ENCODE peak calls at places on chromosomes 16 and 17, in six cellular contexts. M is fibroblast of lung; B is mammary epithelial cell; G is CD8-positive, alpha-beta T cell; V is BJ; I is transverse colon. W is an unnamed sample.

GRCh38 chr16:67468731-67469130 is 12.2 kb downstream of the ATP6V0D1 start:
- DNase-seq in M (no peak), B (peak), G (no peak), V (no peak), I (no peak), W (no peak)

GRCh38 chr17:39166437-39167335 is 725 bp upstream of the ARL5C start:
- DNase-seq in M (no peak), B (no peak), G (no peak), V (no peak), I (no peak), W (no peak)

GRCh38 chr16:70430667-70431536 is 8.0 kb downstream of the ST3GAL2 start:
- DNase-seq in M (no peak), B (no peak), G (peak), V (no peak), I (peak), W (peak)

GRCh38 chr17:12457493-12457892 is 208.2 kb upstream of the MYOCD start:
- DNase-seq in M (no peak), B (no peak), G (no peak), V (peak), I (no peak), W (no peak)

GRCh38 chr16:12387311-12387710 is 410.8 kb downstream of the SNX29 start:
- DNase-seq in M (no peak), B (no peak), G (no peak), V (no peak), I (no peak), W (no peak)

GRCh38 chr17:64572682-64573154 is 65.9 kb downstream of the CEP95 start:
- DNase-seq in M (peak), B (no peak), G (no peak), V (peak), I (no peak), W (no peak)

GRCh38 chr17:61926831-61927210 is 961 bp downstream of the INTS2 start:
- DNase-seq in M (peak), B (no peak), G (no peak), V (no peak), I (no peak), W (no peak)

GRCh38 chr17:79838541-79839274 is 532 bp downstream of the CBX4 start:
- DNase-seq in M (peak), B (peak), G (peak), V (no peak), I (peak), W (peak)

GRCh38 chr16:64738321-64738960 is 383.4 kb downstream of the CDH11 start:
- DNase-seq in M (peak), B (no peak), G (no peak), V (peak), I (no peak), W (no peak)

GRCh38 chr16:16007743-16008111 is 58.3 kb downstream of the ABCC1 start:
- DNase-seq in M (no peak), B (no peak), G (no peak), V (no peak), I (peak), W (peak)
- H3K4me3 ChIP-seq in M (no peak), B (no peak), G (no peak), V (no peak), I (no peak), W (peak)

GRCh38 chr17:78418627-78419026 is 40.2 kb downstream of the PGS1 start:
- DNase-seq in M (no peak), B (no peak), G (no peak), V (no peak), I (no peak), W (no peak)

GRCh38 chr17:78416791-78417530 is 38.5 kb downstream of the PGS1 start:
- DNase-seq in M (peak), B (no peak), G (no peak), V (no peak), I (peak), W (no peak)

GRCh38 chr17:78416311-78416711 is 37.9 kb downstream of the PGS1 start:
- DNase-seq in M (no peak), B (no peak), G (no peak), V (no peak), I (peak), W (no peak)

GRCh38 chr17:78415821-78416301 is 37.4 kb downstream of the PGS1 start:
- DNase-seq in M (no peak), B (no peak), G (no peak), V (no peak), I (no peak), W (no peak)

DNA sequence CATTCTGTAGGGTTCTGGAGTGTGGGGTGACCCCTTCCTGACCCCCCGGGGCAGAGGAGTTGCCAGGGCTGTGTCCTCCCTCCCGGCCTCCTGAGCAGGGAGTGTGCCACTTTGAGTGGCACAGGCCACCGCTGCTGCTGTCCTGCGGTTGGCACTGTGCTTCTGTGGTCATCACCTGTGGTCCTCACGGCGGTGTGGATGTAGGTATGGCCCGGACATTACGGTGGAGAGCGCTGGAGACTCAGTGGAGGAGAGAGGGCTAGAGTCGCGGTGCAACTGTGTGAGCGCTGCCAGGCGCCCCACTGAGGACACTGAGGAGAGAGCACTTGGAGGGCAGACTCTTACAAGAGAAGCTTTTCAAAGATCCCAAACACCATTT is 39.1 kb downstream of the PGS1 start:
- DNase-seq in M (no peak), B (no peak), G (no peak), V (no peak), I (no peak), W (no peak)
- TF ChIP-seq CTCF in M (no peak), B (no peak), G (no peak), V (no peak), I (no peak), W (no peak)

DNA sequence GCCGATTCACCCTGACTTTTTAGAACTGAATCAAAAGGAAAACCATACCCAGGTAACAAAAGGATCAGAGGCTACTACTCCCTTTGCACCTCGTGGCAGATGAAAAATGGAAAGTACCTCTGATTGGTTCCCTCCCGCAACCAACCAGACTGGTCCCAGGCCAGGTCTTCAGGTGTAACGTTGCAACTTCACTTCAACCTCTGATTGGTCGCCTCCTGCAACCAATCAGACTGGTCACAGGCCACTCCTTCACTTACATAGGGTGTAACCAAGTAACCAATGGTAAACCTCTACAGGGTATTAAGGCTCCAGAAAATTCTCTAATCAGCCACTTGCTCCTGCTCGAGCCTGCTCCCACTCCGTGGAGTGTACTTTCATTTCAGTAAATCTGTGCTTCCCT is 89.4 kb downstream of the ADCY9 start:
- DNase-seq in M (no peak), B (no peak), G (no peak), V (no peak), I (no peak), W (no peak)
- H3K4me3 ChIP-seq in M (no peak), B (no peak), G (no peak), V (no peak), I (no peak), W (no peak)

GRCh38 chr17:44112284-44113280 is 10.9 kb downstream of the HDAC5 start:
- DNase-seq in M (no peak), B (no peak), G (no peak), V (no peak), I (no peak), W (no peak)
- TF ChIP-seq CTCF in M (no peak), B (no peak), G (no peak), V (no peak), I (no peak), W (no peak)

GRCh38 chr16:29862383-29862883 is 593 bp downstream of the CDIPT start:
- DNase-seq in M (no peak), B (peak), G (no peak), V (no peak), I (peak), W (no peak)

GRCh38 chr16:29862884-29863668 is at the start of gene CDIPT:
- DNase-seq in M (peak), B (peak), G (peak), V (peak), I (peak), W (peak)

GRCh38 chr16:29864205-29864604 is 1.2 kb upstream of the CDIPT start:
- DNase-seq in M (no peak), B (no peak), G (no peak), V (no peak), I (no peak), W (no peak)

GRCh38 chr16:29860218-29860617 is 2.8 kb downstream of the CDIPT start:
- DNase-seq in M (no peak), B (no peak), G (no peak), V (no peak), I (no peak), W (no peak)

DNA sequence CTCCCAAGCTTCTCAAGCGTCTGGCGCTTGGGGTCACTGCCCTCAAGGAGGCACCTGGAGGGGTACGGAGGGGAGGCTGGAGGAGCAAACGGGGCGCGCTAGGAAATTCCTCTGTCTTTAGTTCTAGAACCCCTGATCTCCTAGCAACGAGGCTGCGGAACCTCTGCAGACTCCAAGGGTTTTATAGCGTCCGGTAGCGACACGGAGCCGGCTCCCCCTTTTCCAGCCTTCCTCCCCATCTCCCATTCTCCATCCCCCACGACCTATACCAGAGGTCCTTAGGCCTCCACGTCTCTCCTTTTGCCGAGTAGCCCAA is 601 bp upstream of the CDIPT start:
- DNase-seq in M (no peak), B (no peak), G (no peak), V (no peak), I (no peak), W (no peak)
- H3K4me3 ChIP-seq in M (peak), B (no peak), G (no peak), V (peak), I (no peak), W (no peak)

GRCh38 chr16:47995354-47995753 is 160.4 kb downstream of the ABCC12 start:
- DNase-seq in M (no peak), B (no peak), G (no peak), V (no peak), I (no peak), W (no peak)
- TF ChIP-seq CTCF in M (no peak), B (no peak), G (no peak), V (peak), I (no peak), W (peak)

DNA sequence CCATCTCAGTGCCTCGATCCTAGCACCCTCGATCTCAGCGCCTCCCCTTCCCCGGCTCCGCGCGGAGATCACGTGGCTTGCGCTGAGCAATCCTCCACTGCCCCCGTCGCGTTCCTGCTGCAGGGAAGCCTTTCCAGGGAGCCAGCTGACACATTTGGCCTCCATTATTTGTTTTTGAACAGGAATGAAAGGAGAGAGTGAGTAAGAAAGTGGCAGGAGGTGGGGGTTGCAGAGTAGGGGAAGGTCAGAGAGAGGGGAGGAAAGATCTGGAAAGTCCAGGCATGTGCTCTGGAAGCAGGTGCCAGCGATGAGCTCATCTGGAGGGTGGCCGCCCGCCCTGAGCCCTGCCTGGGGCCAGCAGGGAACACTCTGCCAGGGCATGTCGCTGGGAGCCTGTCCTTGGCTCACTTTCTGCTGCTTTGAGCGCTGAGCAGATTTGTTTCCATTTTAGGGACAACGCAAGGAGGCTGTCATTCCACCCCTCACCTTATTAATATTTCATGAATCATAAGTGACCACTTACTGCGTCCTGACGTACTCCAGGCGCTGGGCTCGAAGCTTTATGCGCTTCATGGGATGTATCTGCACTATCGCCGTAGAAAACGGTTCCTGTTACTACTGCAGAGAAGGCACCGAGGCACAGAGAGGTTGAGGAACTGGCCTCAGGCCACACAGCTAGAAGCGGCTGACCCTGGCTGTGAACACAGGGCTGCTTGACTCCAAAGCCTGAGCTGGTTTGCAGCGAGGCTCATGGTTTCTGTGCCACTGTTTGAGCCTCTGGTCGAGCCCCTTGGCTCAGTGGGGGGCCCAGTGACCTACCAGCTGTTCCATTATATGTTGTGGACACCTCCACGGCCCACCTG is 283.1 kb downstream of the SEC14L1 start:
- DNase-seq in M (peak), B (peak), G (no peak), V (peak), I (peak), W (no peak)
- H3K4me3 ChIP-seq in M (no peak), B (no peak), G (no peak), V (no peak), I (no peak), W (no peak)